ENCODE peak calls at places on chromosomes 11 and 22, in six cellular contexts. N, B, V, U, K and Q are unnamed samples.
A peak's percentile ranks its signal among the peaks of the same experiment; 100 is the strongest.

GRCh38 chr22:50104149-50104548 is 14.3 kb downstream of the MOV10L1 start:
- DNase-seq in N (no peak), B (no peak), V (no peak), U (no peak), K (no peak), Q (peak; percentile 38)

GRCh38 chr11:95922099-95922498 is 1.8 kb downstream of the MTMR2 start:
- DNase-seq in N (no peak), B (no peak), V (no peak), U (no peak), K (no peak), Q (no peak)

GRCh38 chr22:42300286-42301071 is 30.0 kb upstream of the TCF20 start:
- DNase-seq in N (no peak), B (no peak), V (no peak), U (no peak), K (no peak), Q (no peak)

GRCh38 chr11:61108847-61109585 is 6.7 kb downstream of the CD5 start:
- DNase-seq in N (no peak), B (no peak), V (no peak), U (no peak), K (no peak), Q (no peak)

GRCh38 chr22:39690901-39691620 is 120.5 kb downstream of the CACNA1I start:
- DNase-seq in N (peak; percentile 74), B (no peak), V (no peak), U (no peak), K (peak; percentile 10), Q (no peak)

GRCh38 chr11:131955901-131956300 is 585.5 kb downstream of the NTM start:
- DNase-seq in N (peak; percentile 12), B (no peak), V (no peak), U (no peak), K (no peak), Q (no peak)

GRCh38 chr22:46714550-46714949 is 23.5 kb downstream of the CERK start:
- DNase-seq in N (no peak), B (peak; percentile 44), V (no peak), U (no peak), K (no peak), Q (no peak)

GRCh38 chr11:120545813-120546212 is 34.3 kb downstream of the GRIK4 start:
- DNase-seq in N (no peak), B (no peak), V (no peak), U (no peak), K (no peak), Q (no peak)

GRCh38 chr11:100942016-100942415 is 187.6 kb downstream of the PGR start:
- DNase-seq in N (no peak), B (no peak), V (no peak), U (no peak), K (no peak), Q (no peak)

GRCh38 chr11:33291004-33291777 is 34.0 kb downstream of the HIPK3 start:
- DNase-seq in N (no peak), B (peak; percentile 57), V (no peak), U (no peak), K (no peak), Q (no peak)

GRCh38 chr11:14114269-14114668 is 151.7 kb downstream of the SPON1 start:
- DNase-seq in N (no peak), B (no peak), V (no peak), U (no peak), K (no peak), Q (no peak)

GRCh38 chr11:124951341-124951740 is 2.7 kb upstream of the CCDC15 start:
- DNase-seq in N (no peak), B (no peak), V (no peak), U (no peak), K (no peak), Q (no peak)

GRCh38 chr22:16964366-16964765 is 43.7 kb downstream of the GAB4 start:
- DNase-seq in N (no peak), B (no peak), V (no peak), U (no peak), K (no peak), Q (no peak)

GRCh38 chr22:39182478-39183030 is 30.1 kb upstream of the CBX7 start:
- DNase-seq in N (no peak), B (no peak), V (no peak), U (no peak), K (no peak), Q (peak; percentile 25)

GRCh38 chr11:128904872-128905344 is 13.8 kb downstream of the KCNJ5 start:
- DNase-seq in N (peak; percentile 44), B (peak; percentile 40), V (peak; percentile 55), U (no peak), K (no peak), Q (no peak)

GRCh38 chr11:28343304-28344233 is 235.4 kb downstream of the METTL15 start:
- DNase-seq in N (peak; percentile 25), B (peak; percentile 83), V (no peak), U (no peak), K (no peak), Q (no peak)

GRCh38 chr11:22624742-22625447 is 728 bp downstream of the FANCF start:
- DNase-seq in N (peak; percentile 90), B (peak; percentile 55), V (peak; percentile 76), U (peak; percentile 49), K (peak; percentile 50), Q (no peak)

GRCh38 chr11:575996-576756 is at the start of gene PHRF1:
- DNase-seq in N (peak; percentile 96), B (peak; percentile 95), V (peak; percentile 95), U (peak; percentile 94), K (peak; percentile 92), Q (no peak)

GRCh38 chr11:575324-575995 is 810 bp upstream of the PHRF1 start:
- DNase-seq in N (peak; percentile 88), B (no peak), V (peak; percentile 82), U (no peak), K (no peak), Q (no peak)

GRCh38 chr11:65640483-65641207 is 2.7 kb downstream of the SIPA1 start:
- DNase-seq in N (no peak), B (no peak), V (peak; percentile 52), U (peak; percentile 33), K (no peak), Q (no peak)